ENCODE peak calls at places on chromosomes 4 and X, in nine cellular contexts. One of them, this sample, is unnamed.

GRCh38 chr4:131978120-131978519 is 1171.0 kb upstream of the PCDH10 start:
- DNase-seq in stimulated activated CD8-positive, alpha-beta memory T cell treated with anti-CD3 and anti-CD28 coated beads, Interleukin-15, amount 100 ng/mL, for 24 hours: no peak
- DNase-seq in T-helper 1 cell: no peak
- DNase-seq in Right ventricle myocardium inferior: peak; percentile 42
- DNase-seq in T-helper 9 cell: no peak
- DNase-seq in AG09319: no peak
- DNase-seq in NT2/D1: no peak
- DNase-seq in GOT3: no peak
- DNase-seq in iris pigment epithelial cell: no peak
- DNase-seq in this sample: no peak

GRCh38 chrX:63656871-63657580 is 128.0 kb downstream of the ARHGEF9 start:
- DNase-seq in stimulated activated CD8-positive, alpha-beta memory T cell treated with anti-CD3 and anti-CD28 coated beads, Interleukin-15, amount 100 ng/mL, for 24 hours: no peak
- DNase-seq in T-helper 1 cell: no peak
- DNase-seq in Right ventricle myocardium inferior: no peak
- DNase-seq in T-helper 9 cell: no peak
- DNase-seq in AG09319: no peak
- DNase-seq in NT2/D1: no peak
- DNase-seq in GOT3: no peak
- DNase-seq in iris pigment epithelial cell: peak; percentile 88
- DNase-seq in this sample: no peak

GRCh38 chr4:40840985-40841571 is 91.3 kb downstream of the NSUN7 start:
- DNase-seq in stimulated activated CD8-positive, alpha-beta memory T cell treated with anti-CD3 and anti-CD28 coated beads, Interleukin-15, amount 100 ng/mL, for 24 hours: peak; percentile 48
- DNase-seq in T-helper 1 cell: peak; percentile 74
- DNase-seq in Right ventricle myocardium inferior: peak; percentile 83
- DNase-seq in T-helper 9 cell: peak; percentile 41
- DNase-seq in AG09319: no peak
- DNase-seq in NT2/D1: peak; percentile 88
- DNase-seq in GOT3: no peak
- DNase-seq in iris pigment epithelial cell: peak; percentile 94
- DNase-seq in this sample: peak; percentile 42

GRCh38 chr4:143411527-143412480 is 75.1 kb downstream of the GAB1 start:
- DNase-seq in stimulated activated CD8-positive, alpha-beta memory T cell treated with anti-CD3 and anti-CD28 coated beads, Interleukin-15, amount 100 ng/mL, for 24 hours: no peak
- DNase-seq in T-helper 1 cell: no peak
- DNase-seq in Right ventricle myocardium inferior: no peak
- DNase-seq in T-helper 9 cell: no peak
- DNase-seq in AG09319: no peak
- DNase-seq in NT2/D1: no peak
- DNase-seq in GOT3: no peak
- DNase-seq in iris pigment epithelial cell: no peak
- DNase-seq in this sample: no peak

GRCh38 chr4:112073201-112073600 is 72.1 kb upstream of the FAM241A start:
- DNase-seq in stimulated activated CD8-positive, alpha-beta memory T cell treated with anti-CD3 and anti-CD28 coated beads, Interleukin-15, amount 100 ng/mL, for 24 hours: no peak
- DNase-seq in T-helper 1 cell: no peak
- DNase-seq in Right ventricle myocardium inferior: no peak
- DNase-seq in T-helper 9 cell: no peak
- DNase-seq in AG09319: no peak
- DNase-seq in NT2/D1: no peak
- DNase-seq in GOT3: no peak
- DNase-seq in iris pigment epithelial cell: no peak
- DNase-seq in this sample: no peak

GRCh38 chrX:18151661-18152060 is 69.0 kb downstream of the BEND2 start:
- DNase-seq in stimulated activated CD8-positive, alpha-beta memory T cell treated with anti-CD3 and anti-CD28 coated beads, Interleukin-15, amount 100 ng/mL, for 24 hours: no peak
- DNase-seq in T-helper 1 cell: no peak
- DNase-seq in Right ventricle myocardium inferior: no peak
- DNase-seq in T-helper 9 cell: no peak
- DNase-seq in AG09319: no peak
- DNase-seq in NT2/D1: no peak
- DNase-seq in GOT3: no peak
- DNase-seq in iris pigment epithelial cell: no peak
- DNase-seq in this sample: no peak

GRCh38 chr4:6724461-6725111 is 8.6 kb downstream of the BLOC1S4 start:
- DNase-seq in stimulated activated CD8-positive, alpha-beta memory T cell treated with anti-CD3 and anti-CD28 coated beads, Interleukin-15, amount 100 ng/mL, for 24 hours: no peak
- DNase-seq in T-helper 1 cell: no peak
- DNase-seq in Right ventricle myocardium inferior: no peak
- DNase-seq in T-helper 9 cell: no peak
- DNase-seq in AG09319: no peak
- DNase-seq in NT2/D1: no peak
- DNase-seq in GOT3: no peak
- DNase-seq in iris pigment epithelial cell: no peak
- DNase-seq in this sample: no peak

GRCh38 chrX:153867139-153867538 is 18.8 kb downstream of the L1CAM start:
- DNase-seq in stimulated activated CD8-positive, alpha-beta memory T cell treated with anti-CD3 and anti-CD28 coated beads, Interleukin-15, amount 100 ng/mL, for 24 hours: no peak
- DNase-seq in T-helper 1 cell: no peak
- DNase-seq in Right ventricle myocardium inferior: no peak
- DNase-seq in T-helper 9 cell: no peak
- DNase-seq in AG09319: no peak
- DNase-seq in NT2/D1: no peak
- DNase-seq in GOT3: no peak
- DNase-seq in iris pigment epithelial cell: no peak
- DNase-seq in this sample: no peak

GRCh38 chrX:71166461-71166860 is 21.8 kb downstream of the NLGN3 start:
- DNase-seq in stimulated activated CD8-positive, alpha-beta memory T cell treated with anti-CD3 and anti-CD28 coated beads, Interleukin-15, amount 100 ng/mL, for 24 hours: no peak
- DNase-seq in T-helper 1 cell: no peak
- DNase-seq in Right ventricle myocardium inferior: no peak
- DNase-seq in T-helper 9 cell: no peak
- DNase-seq in AG09319: no peak
- DNase-seq in NT2/D1: no peak
- DNase-seq in GOT3: no peak
- DNase-seq in iris pigment epithelial cell: no peak
- DNase-seq in this sample: no peak

GRCh38 chr4:7183161-7183560 is 9.2 kb upstream of the SORCS2 start:
- DNase-seq in stimulated activated CD8-positive, alpha-beta memory T cell treated with anti-CD3 and anti-CD28 coated beads, Interleukin-15, amount 100 ng/mL, for 24 hours: no peak
- DNase-seq in T-helper 1 cell: peak; percentile 46
- DNase-seq in Right ventricle myocardium inferior: no peak
- DNase-seq in T-helper 9 cell: no peak
- DNase-seq in AG09319: no peak
- DNase-seq in NT2/D1: no peak
- DNase-seq in GOT3: no peak
- DNase-seq in iris pigment epithelial cell: peak; percentile 32
- DNase-seq in this sample: no peak

GRCh38 chr4:124943145-124943889 is 230.8 kb upstream of the ANKRD50 start:
- DNase-seq in stimulated activated CD8-positive, alpha-beta memory T cell treated with anti-CD3 and anti-CD28 coated beads, Interleukin-15, amount 100 ng/mL, for 24 hours: no peak
- DNase-seq in T-helper 1 cell: no peak
- DNase-seq in Right ventricle myocardium inferior: no peak
- DNase-seq in T-helper 9 cell: no peak
- DNase-seq in AG09319: no peak
- DNase-seq in NT2/D1: no peak
- DNase-seq in GOT3: no peak
- DNase-seq in iris pigment epithelial cell: peak; percentile 93
- DNase-seq in this sample: no peak

GRCh38 chrX:54301516-54301915 is 56.3 kb downstream of the WNK3 start:
- DNase-seq in stimulated activated CD8-positive, alpha-beta memory T cell treated with anti-CD3 and anti-CD28 coated beads, Interleukin-15, amount 100 ng/mL, for 24 hours: no peak
- DNase-seq in T-helper 1 cell: no peak
- DNase-seq in Right ventricle myocardium inferior: no peak
- DNase-seq in T-helper 9 cell: no peak
- DNase-seq in AG09319: no peak
- DNase-seq in NT2/D1: no peak
- DNase-seq in GOT3: no peak
- DNase-seq in iris pigment epithelial cell: no peak
- DNase-seq in this sample: no peak

GRCh38 chrX:70442224-70442623 is 2.4 kb upstream of the DLG3 start:
- DNase-seq in stimulated activated CD8-positive, alpha-beta memory T cell treated with anti-CD3 and anti-CD28 coated beads, Interleukin-15, amount 100 ng/mL, for 24 hours: no peak
- DNase-seq in T-helper 1 cell: no peak
- DNase-seq in Right ventricle myocardium inferior: no peak
- DNase-seq in T-helper 9 cell: no peak
- DNase-seq in AG09319: no peak
- DNase-seq in NT2/D1: no peak
- DNase-seq in GOT3: no peak
- DNase-seq in iris pigment epithelial cell: no peak
- DNase-seq in this sample: no peak

GRCh38 chrX:129759576-129760061 is 20.1 kb upstream of the SASH3 start:
- DNase-seq in stimulated activated CD8-positive, alpha-beta memory T cell treated with anti-CD3 and anti-CD28 coated beads, Interleukin-15, amount 100 ng/mL, for 24 hours: no peak
- DNase-seq in T-helper 1 cell: peak; percentile 87
- DNase-seq in Right ventricle myocardium inferior: peak; percentile 73
- DNase-seq in T-helper 9 cell: peak; percentile 33
- DNase-seq in AG09319: peak; percentile 28
- DNase-seq in NT2/D1: no peak
- DNase-seq in GOT3: no peak
- DNase-seq in iris pigment epithelial cell: peak; percentile 86
- DNase-seq in this sample: no peak

GRCh38 chrX:47175588-47175980 is 18.0 kb upstream of the UBA1 start:
- DNase-seq in stimulated activated CD8-positive, alpha-beta memory T cell treated with anti-CD3 and anti-CD28 coated beads, Interleukin-15, amount 100 ng/mL, for 24 hours: no peak
- DNase-seq in T-helper 1 cell: no peak
- DNase-seq in Right ventricle myocardium inferior: no peak
- DNase-seq in T-helper 9 cell: no peak
- DNase-seq in AG09319: no peak
- DNase-seq in NT2/D1: no peak
- DNase-seq in GOT3: no peak
- DNase-seq in iris pigment epithelial cell: no peak
- DNase-seq in this sample: no peak

GRCh38 chrX:126551306-126551705 is 1.3 kb downstream of the DCAF12L1 start:
- DNase-seq in stimulated activated CD8-positive, alpha-beta memory T cell treated with anti-CD3 and anti-CD28 coated beads, Interleukin-15, amount 100 ng/mL, for 24 hours: no peak
- DNase-seq in T-helper 1 cell: no peak
- DNase-seq in Right ventricle myocardium inferior: no peak
- DNase-seq in T-helper 9 cell: no peak
- DNase-seq in AG09319: no peak
- DNase-seq in NT2/D1: no peak
- DNase-seq in GOT3: no peak
- DNase-seq in iris pigment epithelial cell: no peak
- DNase-seq in this sample: no peak

This sample was measured in activated B cell treated with CpG ODN at 0.5 μM for 24 hours.